ENCODE peak calls at places on chromosomes 1 and 21, in ten cellular contexts. L is tibial artery, X is H1, Y is SK-N-MC, I is lung, B is upper lobe of right lung, G is ovary, T is AG04450, H is PC-9, S is AG09309. W is an unnamed sample.

GRCh38 chr1:6026095-6026809 is 19.4 kb upstream of the KCNAB2 start:
- DNase-seq in L (peak), X (no peak), Y (no peak), I (peak), B (peak), G (no peak), T (no peak), H (peak), S (no peak), W (no peak)

GRCh38 chr1:67532452-67533216 is 102.4 kb upstream of the SERBP1 start:
- DNase-seq in L (no peak), X (peak), Y (peak), I (peak), B (no peak), G (peak), T (peak), H (peak), S (peak), W (peak)

GRCh38 chr1:86866665-86867064 is 47.3 kb downstream of the SELENOF start:
- DNase-seq in L (no peak), X (no peak), Y (no peak), I (no peak), B (no peak), G (no peak), T (peak), H (no peak), S (peak), W (peak)

GRCh38 chr1:175314300-175314699 is 121.7 kb upstream of the KIAA0040 start:
- DNase-seq in L (no peak), X (no peak), Y (no peak), I (no peak), B (no peak), G (no peak), T (no peak), H (no peak), S (no peak), W (no peak)

GRCh38 chr1:235500971-235501540 is 3.2 kb downstream of the B3GALNT2 start:
- DNase-seq in L (no peak), X (no peak), Y (no peak), I (no peak), B (no peak), G (no peak), T (no peak), H (peak), S (no peak), W (no peak)

GRCh38 chr1:110061341-110061740 is 9.1 kb downstream of the ALX3 start:
- DNase-seq in L (no peak), X (no peak), Y (no peak), I (no peak), B (no peak), G (no peak), T (no peak), H (no peak), S (no peak), W (no peak)

GRCh38 chr1:22124592-22125229 is 18.2 kb downstream of the WNT4 start:
- DNase-seq in L (peak), X (no peak), Y (no peak), I (no peak), B (peak), G (no peak), T (no peak), H (no peak), S (no peak), W (no peak)

GRCh38 chr21:14875704-14876364 is 189.0 kb downstream of the NRIP1 start:
- DNase-seq in L (no peak), X (no peak), Y (no peak), I (no peak), B (no peak), G (no peak), T (no peak), H (no peak), S (no peak), W (no peak)

GRCh38 chr1:3419415-3420204 is 34.9 kb upstream of the ARHGEF16 start:
- DNase-seq in L (no peak), X (no peak), Y (no peak), I (no peak), B (no peak), G (no peak), T (no peak), H (no peak), S (no peak), W (no peak)

GRCh38 chr1:21292991-21293536 is 2.8 kb upstream of the ECE1 start:
- DNase-seq in L (no peak), X (no peak), Y (no peak), I (no peak), B (no peak), G (no peak), T (no peak), H (no peak), S (no peak), W (no peak)

GRCh38 chr1:58754683-58755467 is 29.0 kb downstream of the JUN start:
- DNase-seq in L (no peak), X (no peak), Y (no peak), I (no peak), B (no peak), G (no peak), T (no peak), H (no peak), S (no peak), W (no peak)
- H3K4me3 ChIP-seq in L (peak), X (no peak), Y (no peak), I (no peak), B (no peak), G (no peak), T (no peak), H (no peak), S (no peak), W (no peak)

GRCh38 chr1:107867892-107868291 is 97.1 kb downstream of the VAV3 start:
- DNase-seq in L (no peak), X (no peak), Y (no peak), I (no peak), B (no peak), G (no peak), T (no peak), H (no peak), S (no peak), W (no peak)
- H3K4me3 ChIP-seq in L (no peak), X (no peak), Y (no peak), I (no peak), B (no peak), G (no peak), T (no peak), H (no peak), S (no peak), W (no peak)

GRCh38 chr1:197915217-197915616 is 2.0 kb upstream of the LHX9 start:
- DNase-seq in L (no peak), X (no peak), Y (no peak), I (no peak), B (no peak), G (no peak), T (no peak), H (no peak), S (no peak), W (no peak)

GRCh38 chr1:197914510-197914909 is 2.7 kb upstream of the LHX9 start:
- DNase-seq in L (no peak), X (no peak), Y (no peak), I (no peak), B (no peak), G (no peak), T (no peak), H (no peak), S (no peak), W (no peak)

GRCh38 chr1:197917553-197917812 is 311 bp downstream of the LHX9 start:
- DNase-seq in L (no peak), X (no peak), Y (no peak), I (no peak), B (no peak), G (no peak), T (no peak), H (no peak), S (no peak), W (no peak)

GRCh38 chr1:197917813-197918646 is 858 bp downstream of the LHX9 start:
- DNase-seq in L (peak), X (no peak), Y (no peak), I (no peak), B (no peak), G (peak), T (no peak), H (no peak), S (no peak), W (no peak)

GRCh38 chr1:197915797-197916686 is 1.1 kb upstream of the LHX9 start:
- DNase-seq in L (peak), X (no peak), Y (no peak), I (no peak), B (peak), G (peak), T (no peak), H (peak), S (peak), W (no peak)
- H3K4me3 ChIP-seq in L (peak), X (peak), Y (peak), I (no peak), B (peak), G (peak), T (peak), H (peak), S (peak), W (peak)

GRCh38 chr1:72623299-72623708 is 341.0 kb upstream of the NEGR1 start:
- DNase-seq in L (no peak), X (no peak), Y (no peak), I (no peak), B (no peak), G (no peak), T (peak), H (peak), S (peak), W (no peak)
- H3K4me3 ChIP-seq in L (peak), X (no peak), Y (no peak), I (no peak), B (no peak), G (no peak), T (no peak), H (no peak), S (peak), W (peak)

DNA sequence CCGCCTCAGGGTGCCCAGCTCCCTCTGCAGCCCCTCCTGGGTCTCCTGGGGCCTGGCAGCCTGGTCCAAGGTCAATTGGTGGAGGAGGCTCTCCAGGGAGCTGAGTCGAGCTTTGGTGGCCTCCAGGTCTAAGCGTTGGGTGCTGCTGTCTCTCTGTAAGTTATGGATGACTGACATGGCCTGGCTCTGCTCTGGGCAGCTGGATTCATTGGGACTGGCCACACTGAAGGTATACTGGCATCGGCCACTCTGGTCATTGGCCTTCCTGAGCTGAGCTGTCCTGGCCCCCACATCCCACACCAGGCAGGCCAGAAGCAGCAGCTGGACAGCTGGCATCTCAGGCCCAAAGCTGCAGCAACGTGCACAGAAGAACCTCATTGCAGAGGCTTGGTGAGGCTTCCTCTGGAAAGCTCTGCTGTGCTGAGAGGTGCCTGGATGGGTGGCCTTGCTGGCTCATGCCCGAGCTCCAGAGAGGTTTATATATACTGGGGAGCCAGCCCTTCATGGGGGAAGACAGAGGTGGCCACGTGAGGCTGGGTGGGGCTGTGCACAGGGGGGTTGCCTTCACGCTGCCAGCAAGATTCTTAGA is at the start of gene MYOC:
- DNase-seq in L (no peak), X (no peak), Y (no peak), I (no peak), B (no peak), G (no peak), T (no peak), H (no peak), S (no peak), W (no peak)
- H3K4me3 ChIP-seq in L (no peak), X (no peak), Y (no peak), I (no peak), B (no peak), G (no peak), T (no peak), H (no peak), S (no peak), W (no peak)

GRCh38 chr1:145994391-145995120 is 1.8 kb downstream of the TXNIP start:
- DNase-seq in L (peak), X (no peak), Y (no peak), I (no peak), B (no peak), G (no peak), T (no peak), H (no peak), S (no peak), W (no peak)

GRCh38 chr1:145991799-145992412 is 4.5 kb downstream of the TXNIP start:
- DNase-seq in L (no peak), X (no peak), Y (no peak), I (no peak), B (no peak), G (no peak), T (no peak), H (no peak), S (no peak), W (peak)

GRCh38 chr1:145992958-145993617 is 3.3 kb downstream of the TXNIP start:
- DNase-seq in L (no peak), X (no peak), Y (no peak), I (no peak), B (no peak), G (no peak), T (no peak), H (no peak), S (no peak), W (no peak)

GRCh38 chr1:145993618-145994390 is 2.6 kb downstream of the TXNIP start:
- DNase-seq in L (peak), X (no peak), Y (no peak), I (no peak), B (no peak), G (no peak), T (no peak), H (no peak), S (no peak), W (no peak)

GRCh38 chr1:145992502-145992936 is 3.9 kb downstream of the TXNIP start:
- DNase-seq in L (peak), X (no peak), Y (no peak), I (no peak), B (no peak), G (no peak), T (no peak), H (no peak), S (no peak), W (no peak)
- H3K4me3 ChIP-seq in L (peak), X (no peak), Y (no peak), I (peak), B (peak), G (peak), T (no peak), H (peak), S (no peak), W (peak)

DNA sequence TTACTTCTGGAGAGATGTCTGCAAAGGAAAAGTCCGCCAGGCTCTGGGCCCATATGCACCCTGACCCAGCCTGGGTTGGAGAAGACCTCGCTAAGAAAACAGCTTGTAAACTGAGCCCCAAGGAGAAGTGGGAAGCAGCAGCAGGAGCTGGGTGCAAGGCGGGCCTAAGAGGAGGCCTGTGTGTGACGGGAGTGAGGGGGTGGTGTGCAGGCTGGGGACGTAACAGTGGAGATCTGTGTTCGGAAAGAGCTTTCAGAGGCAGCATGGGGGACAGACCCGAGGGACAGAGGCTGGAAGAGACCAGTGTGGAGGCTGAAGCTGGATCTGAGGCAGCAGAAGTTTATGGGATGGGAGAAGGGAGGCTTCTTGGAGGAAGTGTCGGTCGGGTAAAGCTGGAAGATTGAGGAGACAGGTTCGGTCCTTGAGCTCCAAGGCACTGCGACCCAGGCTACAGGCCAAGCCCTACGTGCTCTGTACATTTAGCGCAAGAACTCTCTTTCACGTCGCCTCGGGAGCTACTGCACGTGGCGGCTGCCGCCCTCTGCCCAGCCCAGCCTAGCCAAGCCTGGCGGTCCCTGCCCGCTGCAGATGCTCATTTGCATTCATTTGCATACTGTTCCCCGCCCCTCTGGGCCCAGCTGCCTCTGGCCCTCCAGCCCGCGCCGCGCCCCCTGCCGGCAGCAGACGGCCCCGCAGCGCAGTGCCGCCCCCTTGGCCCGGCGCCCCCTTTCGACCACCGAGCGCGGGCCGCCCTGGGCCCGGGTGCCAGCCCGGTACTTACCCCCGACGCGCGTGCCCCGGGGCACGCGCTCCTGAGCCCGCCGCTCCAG is 6.3 kb downstream of the HPCA start:
- DNase-seq in L (peak), X (peak), Y (no peak), I (no peak), B (peak), G (no peak), T (no peak), H (no peak), S (no peak), W (no peak)
- H3K4me3 ChIP-seq in L (peak), X (peak), Y (peak), I (no peak), B (peak), G (peak), T (peak), H (no peak), S (peak), W (peak)

GRCh38 chr1:74857676-74858075 is 124.7 kb downstream of the TYW3 start:
- DNase-seq in L (no peak), X (no peak), Y (no peak), I (no peak), B (no peak), G (no peak), T (no peak), H (no peak), S (no peak), W (no peak)
- H3K4me3 ChIP-seq in L (no peak), X (no peak), Y (no peak), I (no peak), B (no peak), G (no peak), T (no peak), H (no peak), S (no peak), W (no peak)

GRCh38 chr1:156601122-156601830 is at the start of gene GPATCH4:
- DNase-seq in L (peak), X (no peak), Y (peak), I (peak), B (peak), G (peak), T (peak), H (peak), S (peak), W (peak)

GRCh38 chr1:156598125-156598524 is 3.2 kb downstream of the GPATCH4 start:
- DNase-seq in L (no peak), X (no peak), Y (no peak), I (no peak), B (no peak), G (no peak), T (no peak), H (no peak), S (no peak), W (no peak)

GRCh38 chr1:156598731-156599432 is 2.4 kb downstream of the GPATCH4 start:
- DNase-seq in L (peak), X (no peak), Y (no peak), I (no peak), B (peak), G (no peak), T (no peak), H (no peak), S (no peak), W (no peak)

GRCh38 chr1:156600733-156601121 is 552 bp downstream of the GPATCH4 start:
- DNase-seq in L (no peak), X (no peak), Y (no peak), I (no peak), B (peak), G (no peak), T (no peak), H (no peak), S (no peak), W (no peak)

DNA sequence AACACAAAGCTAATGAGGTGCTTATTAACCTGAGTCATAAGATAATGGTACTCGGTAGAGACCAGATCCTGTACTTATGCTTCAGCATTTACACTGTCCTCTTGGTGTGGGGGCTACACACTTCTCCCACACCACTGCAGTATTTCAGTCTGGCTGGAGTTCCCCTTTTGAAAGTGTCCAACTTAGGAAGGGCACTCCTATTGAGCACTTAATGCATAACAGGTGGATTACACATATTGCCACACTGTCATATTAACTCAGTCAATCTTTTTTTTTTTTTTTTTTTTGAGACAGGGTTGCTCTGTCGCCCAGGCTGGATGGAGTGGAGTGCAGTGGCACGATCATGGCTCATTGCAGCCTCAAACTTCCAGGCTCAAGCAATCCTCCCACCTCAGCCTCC is 1.5 kb downstream of the GPATCH4 start:
- DNase-seq in L (no peak), X (no peak), Y (no peak), I (no peak), B (no peak), G (no peak), T (no peak), H (peak), S (no peak), W (no peak)
- H3K4me3 ChIP-seq in L (no peak), X (no peak), Y (peak), I (no peak), B (no peak), G (no peak), T (no peak), H (peak), S (no peak), W (no peak)